ENCODE peak calls at places on chromosomes 1 and 21, in seven cellular contexts. L is neuronal stem cell, S is GM23338, P is AG20443, M is dorsolateral prefrontal cortex, G is amygdala, D is ELR. A is an unnamed sample.

GRCh38 chr21:29164330-29164942 is 34.0 kb downstream of the MAP3K7CL start:
- DNase-seq in S (peak), G (no peak), P (peak), D (peak), L (no peak), M (no peak), A (no peak)

GRCh38 chr1:40014812-40015594 is 25.5 kb upstream of the CAP1 start:
- DNase-seq in S (no peak), P (peak), D (peak), G (no peak), M (no peak), L (no peak), A (no peak)

GRCh38 chr1:241048558-241048957 is 308.4 kb downstream of the RGS7 start:
- DNase-seq in D (no peak), S (peak), L (no peak), P (no peak), G (no peak), M (no peak), A (no peak)

GRCh38 chr1:25123551-25123950 is 108.8 kb downstream of the SYF2 start:
- DNase-seq in S (no peak), G (no peak), M (no peak), D (peak), P (no peak), L (no peak), A (no peak)

GRCh38 chr1:28266920-28267322 is 7.6 kb downstream of the SESN2 start:
- DNase-seq in G (no peak), L (no peak), D (no peak), P (no peak), M (no peak), S (no peak), A (no peak)

GRCh38 chr1:10696977-10697376 is 99.5 kb downstream of the CASZ1 start:
- DNase-seq in D (peak), S (no peak), G (no peak), L (no peak), M (no peak), P (no peak), A (no peak)

GRCh38 chr21:43290529-43291346 is 121.9 kb downstream of the CRYAA start:
- DNase-seq in D (no peak), M (no peak), L (no peak), P (no peak), S (no peak), G (no peak), A (no peak)

GRCh38 chr21:40117236-40117635 is 250.0 kb downstream of the PCP4 start:
- DNase-seq in G (no peak), S (no peak), M (no peak), D (no peak), P (no peak), L (no peak), A (peak)

GRCh38 chr1:33612877-33613487 is 140.5 kb downstream of the ZSCAN20 start:
- DNase-seq in D (peak), G (peak), S (peak), P (peak), L (peak), M (peak), A (no peak)

GRCh38 chr1:156475568-156476500 is 24.7 kb downstream of the MEF2D start:
- DNase-seq in S (no peak), D (peak), P (peak), M (peak), G (peak), L (no peak), A (peak)

GRCh38 chr21:31903896-31904295 is 31.1 kb downstream of the HUNK start:
- DNase-seq in M (no peak), L (no peak), D (no peak), S (no peak), P (no peak), G (no peak), A (no peak)

GRCh38 chr1:156691216-156691615 is 14.0 kb upstream of the NES start:
- DNase-seq in L (no peak), D (no peak), M (no peak), P (no peak), G (no peak), S (no peak), A (no peak)

GRCh38 chr1:234598974-234599616 is 10.9 kb downstream of the IRF2BP2 start:
- DNase-seq in M (no peak), L (no peak), D (no peak), G (no peak), S (no peak), P (no peak), A (no peak)

GRCh38 chr1:185850366-185850765 is 116.2 kb downstream of the HMCN1 start:
- DNase-seq in D (peak), S (peak), L (peak), P (peak), G (no peak), M (no peak), A (peak)

GRCh38 chr1:21313146-21313885 is 23.1 kb upstream of the ECE1 start:
- DNase-seq in S (no peak), D (peak), L (no peak), M (no peak), G (no peak), P (peak), A (no peak)

GRCh38 chr1:25126568-25126967 is 105.7 kb downstream of the SYF2 start:
- DNase-seq in M (no peak), G (no peak), L (no peak), S (no peak), P (no peak), D (peak), A (no peak)

GRCh38 chr1:43035821-43036456 is 77.3 kb upstream of the SLC2A1 start:
- DNase-seq in S (peak), G (no peak), M (no peak), L (peak), P (no peak), D (no peak), A (no peak)

GRCh38 chr1:43830802-43831201 is 102.8 kb upstream of the ARTN start:
- DNase-seq in G (no peak), P (no peak), L (no peak), D (no peak), S (no peak), M (no peak), A (no peak)

GRCh38 chr1:45574105-45574626 is 9.7 kb upstream of the NASP start:
- DNase-seq in M (no peak), G (no peak), S (no peak), D (no peak), P (no peak), L (no peak), A (no peak)

GRCh38 chr1:33433509-33434362 is 2.8 kb upstream of the PHC2 start:
- DNase-seq in S (no peak), D (peak), M (no peak), L (no peak), G (no peak), P (peak), A (no peak)

GRCh38 chr1:118988186-118989005 is at the start of gene TBX15:
- DNase-seq in G (no peak), S (peak), P (peak), L (no peak), D (no peak), M (no peak), A (no peak)

GRCh38 chr1:88549536-88549935 is 134.5 kb upstream of the PKN2 start:
- DNase-seq in L (peak), D (peak), P (no peak), M (no peak), G (no peak), S (peak), A (no peak)

GRCh38 chr1:230084408-230085177 is 17.6 kb downstream of the GALNT2 start:
- DNase-seq in M (no peak), S (no peak), P (peak), G (no peak), L (no peak), D (peak), A (no peak)

GRCh38 chr1:248871837-248872401 is 13.0 kb upstream of the ZNF692 start:
- DNase-seq in D (no peak), P (no peak), L (no peak), M (no peak), S (peak), G (no peak), A (no peak)

GRCh38 chr1:28897789-28898188 is 16.6 kb upstream of the EPB41 start:
- DNase-seq in G (no peak), M (no peak), P (no peak), D (no peak), S (no peak), L (no peak), A (no peak)

GRCh38 chr1:245652660-245653427 is 498.1 kb downstream of the KIF26B start:
- DNase-seq in M (no peak), G (no peak), P (no peak), S (no peak), L (no peak), D (no peak), A (no peak)

GRCh38 chr1:31745898-31746668 is 18.1 kb downstream of the ADGRB2 start:
- DNase-seq in P (no peak), M (no peak), L (no peak), D (no peak), G (no peak), S (no peak), A (no peak)

GRCh38 chr1:32178380-32179192 is 889 bp upstream of the TXLNA start:
- DNase-seq in L (no peak), D (no peak), P (no peak), M (no peak), G (no peak), S (no peak), A (no peak)

GRCh38 chr1:175070818-175071217 is 3.2 kb downstream of the TNN start:
- DNase-seq in M (no peak), D (no peak), L (no peak), S (no peak), P (no peak), G (no peak), A (no peak)

GRCh38 chr1:163351912-163352311 is 30.2 kb downstream of the NUF2 start:
- DNase-seq in P (no peak), S (no peak), G (no peak), M (no peak), L (no peak), D (no peak), A (no peak)

GRCh38 chr1:167820684-167821355 is 93.1 kb downstream of the ADCY10 start:
- DNase-seq in S (peak), M (no peak), P (no peak), L (no peak), D (no peak), G (no peak), A (no peak)

GRCh38 chr1:215824245-215824644 is 257.1 kb downstream of the KCTD3 start:
- DNase-seq in L (no peak), M (no peak), P (peak), S (peak), G (no peak), D (peak), A (no peak)

GRCh38 chr1:196669693-196670092 is 17.9 kb downstream of the CFH start:
- DNase-seq in L (no peak), M (no peak), G (no peak), D (no peak), S (no peak), P (no peak), A (no peak)